ENCODE peak calls at places on chromosomes 13 and 19, in six cellular contexts. C is upper lobe of right lung, G is brain microvascular endothelial cell, N is fibroblast of lung, X is A549, W is uterus. B is an unnamed sample.

GRCh38 chr19:20558011-20558410 is 7.6 kb downstream of the ZNF737 start:
- DNase-seq in C (no peak), G (no peak), N (no peak), X (no peak), W (no peak), B (no peak)

GRCh38 chr19:47021536-47022139 is 2.0 kb downstream of the NPAS1 start:
- DNase-seq in C (no peak), G (no peak), N (no peak), X (peak; percentile 53), W (no peak), B (no peak)

GRCh38 chr19:49271080-49271753 is 53.8 kb downstream of the SLC6A16 start:
- DNase-seq in C (no peak), G (no peak), N (no peak), X (no peak), W (no peak), B (no peak)

GRCh38 chr19:49570138-49570856 is 10.1 kb downstream of the NOSIP start:
- DNase-seq in C (no peak), G (peak; percentile 75), N (peak; percentile 89), X (peak; percentile 92), W (peak; percentile 75), B (no peak)

GRCh38 chr13:46903748-46904147 is 6.9 kb upstream of the HTR2A start:
- DNase-seq in C (no peak), G (peak; percentile 53), N (no peak), X (no peak), W (no peak), B (no peak)

GRCh38 chr13:71852082-71852481 is 14.9 kb downstream of the DACH1 start:
- DNase-seq in C (no peak), G (no peak), N (no peak), X (no peak), W (no peak), B (no peak)

GRCh38 chr19:43619262-43620060 is at the start of gene ZNF428:
- DNase-seq in C (peak; percentile 93), G (peak; percentile 84), N (peak; percentile 89), X (peak; percentile 91), W (peak; percentile 88), B (peak; percentile 38)

GRCh38 chr13:111663505-111663904 is 343.1 kb downstream of the TEX29 start:
- DNase-seq in C (no peak), G (no peak), N (no peak), X (no peak), W (no peak), B (no peak)

GRCh38 chr13:110300090-110300815 is 6.7 kb downstream of the COL4A1 start:
- DNase-seq in C (no peak), G (no peak), N (peak; percentile 67), X (no peak), W (no peak), B (no peak)

GRCh38 chr13:26811636-26812035 is 51.0 kb upstream of the GPR12 start:
- DNase-seq in C (no peak), G (no peak), N (no peak), X (no peak), W (no peak), B (no peak)

GRCh38 chr19:21568816-21569496 is 63.6 kb downstream of the ZNF429 start:
- DNase-seq in C (peak; percentile 85), G (peak; percentile 0), N (peak; percentile 92), X (no peak), W (peak; percentile 93), B (peak; percentile 68)

GRCh38 chr19:6126335-6126974 is 9.0 kb upstream of the ACSBG2 start:
- DNase-seq in C (no peak), G (peak; percentile 41), N (peak; percentile 72), X (peak; percentile 86), W (no peak), B (no peak)

GRCh38 chr13:84845875-84846619 is 953.2 kb downstream of the SLITRK6 start:
- DNase-seq in C (no peak), G (no peak), N (no peak), X (no peak), W (no peak), B (no peak)

GRCh38 chr13:39038569-39038898 is 278 bp downstream of the NHLRC3 start:
- DNase-seq in C (no peak), G (no peak), N (no peak), X (peak; percentile 10), W (peak; percentile 19), B (no peak)

GRCh38 chr13:55571237-55571867 is 1569.4 kb upstream of the PRR20A start:
- DNase-seq in C (no peak), G (no peak), N (no peak), X (no peak), W (no peak), B (no peak)

GRCh38 chr13:96621634-96622033 is 372.6 kb downstream of the OXGR1 start:
- DNase-seq in C (no peak), G (no peak), N (no peak), X (no peak), W (no peak), B (no peak)

GRCh38 chr13:35699181-35699580 is 222.7 kb upstream of the MAB21L1 start:
- DNase-seq in C (no peak), G (peak; percentile 51), N (peak; percentile 33), X (no peak), W (no peak), B (no peak)

GRCh38 chr13:111115841-111116500 is 861 bp downstream of the ARHGEF7 start:
- DNase-seq in C (no peak), G (peak; percentile 86), N (peak; percentile 86), X (no peak), W (peak; percentile 73), B (peak; percentile 86)

GRCh38 chr19:18000480-18000980 is 7.4 kb upstream of the ARRDC2 start:
- DNase-seq in C (no peak), G (no peak), N (no peak), X (no peak), W (no peak), B (no peak)

GRCh38 chr19:17999685-18000479 is 8.1 kb upstream of the ARRDC2 start:
- DNase-seq in C (peak; percentile 63), G (no peak), N (no peak), X (no peak), W (no peak), B (no peak)

GRCh38 chr19:17996826-17997316 is 11.1 kb upstream of the ARRDC2 start:
- DNase-seq in C (peak; percentile 91), G (peak; percentile 68), N (peak; percentile 64), X (peak; percentile 76), W (peak; percentile 83), B (no peak)

GRCh38 chr19:17998827-17999150 is 9.2 kb upstream of the ARRDC2 start:
- DNase-seq in C (no peak), G (no peak), N (no peak), X (no peak), W (no peak), B (no peak)

DNA sequence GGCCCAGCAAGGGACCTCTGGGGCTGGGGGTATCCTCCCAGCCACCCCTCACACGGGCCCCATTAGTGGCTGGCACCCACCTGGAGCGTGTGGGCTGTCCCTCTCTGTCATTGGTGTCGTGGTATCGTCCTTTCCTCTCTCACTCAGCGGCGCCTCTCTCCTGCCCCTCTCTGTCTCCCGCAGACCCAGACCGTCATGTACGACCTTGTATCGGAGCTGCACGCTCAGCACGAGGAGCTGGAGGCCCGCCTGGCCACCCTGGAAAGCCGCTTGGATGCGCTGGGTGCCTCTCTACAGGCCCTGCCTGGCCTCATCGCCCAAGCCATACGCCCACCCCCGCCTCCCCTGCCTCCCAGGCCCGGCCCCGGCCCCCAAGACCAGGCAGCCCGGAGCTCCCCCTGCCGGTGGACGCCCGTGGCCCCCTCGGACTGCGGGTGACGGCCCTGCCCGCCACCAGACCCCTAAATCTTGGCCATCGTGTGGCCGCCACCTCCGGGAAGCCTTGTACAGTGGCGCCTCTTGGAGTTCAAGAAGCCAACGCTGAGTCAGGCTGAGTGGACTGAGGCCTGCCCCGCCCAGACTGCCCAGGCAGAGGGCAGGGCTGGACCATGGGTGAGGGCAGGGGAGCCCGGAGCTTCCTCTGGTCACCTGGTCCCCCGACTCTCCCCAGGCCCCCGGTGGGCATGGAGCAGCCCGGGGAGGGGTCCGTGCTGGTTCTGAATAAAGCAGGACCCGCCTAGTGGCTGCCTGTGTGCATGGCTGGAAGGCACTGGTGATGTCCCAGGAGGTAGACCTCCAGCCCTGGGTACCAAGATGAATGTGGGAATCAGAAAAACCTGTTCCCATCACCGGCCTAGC is 9.8 kb upstream of the ARRDC2 start:
- DNase-seq in C (peak; percentile 70), G (no peak), N (peak; percentile 44), X (peak; percentile 86), W (no peak), B (no peak)
- TF ChIP-seq CTCF in C (no peak), G (peak; percentile 37), N (peak; percentile 6), X (peak; percentile 55), W (no peak), B (no peak)

GRCh38 chr19:7787602-7788177 is 24.6 kb downstream of the CLEC4M start:
- DNase-seq in C (no peak), G (no peak), N (no peak), X (no peak), W (no peak), B (no peak)
- H3K4me3 ChIP-seq in C (peak overlapping the region; percentile 30), G (no peak overlapping the region), N (no peak overlapping the region), X (no peak overlapping the region), W (no peak overlapping the region), B (no peak overlapping the region)

GRCh38 chr19:18670313-18670712 is 13.2 kb upstream of the CRTC1 start:
- DNase-seq in C (no peak), G (no peak), N (no peak), X (no peak), W (no peak), B (no peak)

GRCh38 chr19:18671303-18672043 is 12.0 kb upstream of the CRTC1 start:
- DNase-seq in C (no peak), G (no peak), N (peak; percentile 36), X (no peak), W (no peak), B (no peak)

GRCh38 chr19:18672044-18672451 is 11.4 kb upstream of the CRTC1 start:
- DNase-seq in C (no peak), G (no peak), N (no peak), X (no peak), W (no peak), B (no peak)

GRCh38 chr19:18674616-18675015 is 8.9 kb upstream of the CRTC1 start:
- DNase-seq in C (no peak), G (no peak), N (no peak), X (no peak), W (no peak), B (no peak)

GRCh38 chr19:18672606-18673337 is 10.7 kb upstream of the CRTC1 start:
- DNase-seq in C (no peak), G (no peak), N (peak; percentile 86), X (peak; percentile 39), W (no peak), B (no peak)
- TF ChIP-seq CTCF in C (peak; percentile 9), G (peak; percentile 59), N (peak; percentile 44), X (peak; percentile 22), W (peak; percentile 17), B (peak; percentile 30)

GRCh38 chr13:58991826-58992477 is 1171.8 kb downstream of the DIAPH3 start:
- DNase-seq in C (no peak), G (no peak), N (no peak), X (no peak), W (no peak), B (no peak)

GRCh38 chr13:58994077-58994476 is 1169.7 kb downstream of the DIAPH3 start:
- DNase-seq in C (no peak), G (no peak), N (no peak), X (no peak), W (no peak), B (no peak)

GRCh38 chr13:58994778-58995177 is 1169.0 kb downstream of the DIAPH3 start:
- DNase-seq in C (no peak), G (no peak), N (peak; percentile 4), X (no peak), W (no peak), B (no peak)

GRCh38 chr13:58992478-58993042 is 1171.2 kb downstream of the DIAPH3 start:
- DNase-seq in C (no peak), G (no peak), N (no peak), X (no peak), W (no peak), B (no peak)
- H3K4me3 ChIP-seq in C (no peak overlapping the region), G (no peak overlapping the region), N (no peak overlapping the region), X (no peak overlapping the region), W (no peak overlapping the region), B (no peak overlapping the region)